ENCODE peak calls at places on chromosomes 5 and 9, in five cellular contexts. U is heart left ventricle, L is HepG2, T is GM13977, V is endothelial cell. J is an unnamed sample.

GRCh38 chr9:13274901-13275641 is 4.4 kb downstream of the MPDZ start:
- DNase-seq in V (no peak), U (no peak), T (no peak), L (no peak), J (no peak)

GRCh38 chr5:431001-431710 is 11.8 kb upstream of the EXOC3 start:
- DNase-seq in L (peak), T (peak), V (peak), U (no peak), J (peak)

GRCh38 chr9:93100265-93100636 is 4.2 kb downstream of the CARD19 start:
- DNase-seq in L (no peak), U (no peak), T (no peak), V (no peak), J (no peak)

GRCh38 chr9:6876195-6876594 is 118.4 kb downstream of the KDM4C start:
- DNase-seq in L (no peak), T (no peak), V (no peak), U (no peak), J (no peak)

GRCh38 chr5:150694638-150695037 is 6.2 kb downstream of the RBM22 start:
- DNase-seq in V (no peak), L (no peak), T (no peak), U (no peak), J (no peak)

GRCh38 chr5:67807116-67807888 is 408.3 kb upstream of the PIK3R1 start:
- DNase-seq in V (no peak), T (peak), U (no peak), L (no peak), J (peak)

GRCh38 chr9:82021198-82021597 is 32.6 kb downstream of the SPATA31D1 start:
- DNase-seq in U (peak), L (peak), V (no peak), T (no peak), J (no peak)

GRCh38 chr9:87181670-87182069 is 234.4 kb upstream of the GAS1 start:
- DNase-seq in V (no peak), L (no peak), U (no peak), T (peak), J (peak)

GRCh38 chr5:132748522-132749000 is 1.3 kb downstream of the CCNI2 start:
- DNase-seq in T (peak), U (no peak), L (no peak), V (no peak), J (peak)

GRCh38 chr9:6215562-6215961 is at the start of gene IL33:
- DNase-seq in V (no peak), U (peak), L (no peak), T (no peak), J (no peak)

GRCh38 chr5:83306572-83307241 is 164.8 kb upstream of the VCAN start:
- DNase-seq in T (peak), U (peak), V (no peak), L (no peak), J (peak)

GRCh38 chr5:10248378-10249260 is 1.1 kb downstream of the ATPSCKMT start:
- DNase-seq in V (no peak), U (no peak), T (no peak), L (no peak), J (no peak)

GRCh38 chr5:37938861-37939260 is 99.0 kb upstream of the GDNF start:
- DNase-seq in U (no peak), T (no peak), V (no peak), L (no peak), J (no peak)

GRCh38 chr9:105459329-105459728 is 11.5 kb downstream of the FSD1L start:
- DNase-seq in T (no peak), L (no peak), U (no peak), V (no peak), J (no peak)

GRCh38 chr5:73641811-73642210 is 15.8 kb downstream of the ARHGEF28 start:
- DNase-seq in T (no peak), V (no peak), U (no peak), L (no peak), J (no peak)

GRCh38 chr9:92094655-92095054 is 20.6 kb downstream of the SPTLC1 start:
- DNase-seq in U (no peak), T (no peak), V (no peak), L (peak), J (no peak)

GRCh38 chr5:149309354-149309753 is 35.9 kb upstream of the GRPEL2 start:
- DNase-seq in U (no peak), V (no peak), T (no peak), L (no peak), J (no peak)

GRCh38 chr5:129905467-129906176 is 1.4 kb downstream of the CHSY3 start:
- DNase-seq in U (no peak), L (no peak), T (no peak), V (peak), J (peak)

GRCh38 chr9:79868532-79869189 is 296.9 kb downstream of the TLE4 start:
- DNase-seq in U (no peak), T (no peak), V (no peak), L (no peak), J (no peak)

GRCh38 chr5:132225165-132226032 is 2.3 kb downstream of the P4HA2 start:
- DNase-seq in V (no peak), U (peak), T (no peak), L (no peak), J (no peak)

GRCh38 chr5:886716-887325 is 5.8 kb downstream of the BRD9 start:
- DNase-seq in V (no peak), T (no peak), U (no peak), L (no peak), J (no peak)

GRCh38 chr9:107269681-107270080 is 13.4 kb upstream of the RAD23B start:
- DNase-seq in U (no peak), V (no peak), L (peak), T (no peak), J (no peak)

GRCh38 chr5:58617236-58617635 is 34.4 kb downstream of the RAB3C start:
- DNase-seq in T (no peak), L (no peak), U (no peak), V (no peak), J (no peak)

GRCh38 chr5:2735996-2736395 is 15.5 kb downstream of the IRX2 start:
- DNase-seq in T (no peak), V (no peak), L (no peak), U (no peak), J (no peak)

GRCh38 chr9:91486699-91487497 is 63.3 kb upstream of the NFIL3 start:
- DNase-seq in U (peak), T (no peak), V (no peak), L (no peak), J (no peak)

GRCh38 chr5:55737793-55738192 is at the start of gene DDX4:
- DNase-seq in U (no peak), V (no peak), T (no peak), L (no peak), J (no peak)

GRCh38 chr5:140250386-140250785 is 52.5 kb downstream of the PFDN1 start:
- DNase-seq in T (no peak), L (no peak), U (no peak), V (no peak), J (no peak)

GRCh38 chr9:32069169-32069813 is 315.2 kb upstream of the ACO1 start:
- DNase-seq in T (no peak), L (peak), U (no peak), V (no peak), J (no peak)
- TF ChIP-seq CTCF in T (peak), L (no peak), U (no peak), V (peak), J (peak)

DNA sequence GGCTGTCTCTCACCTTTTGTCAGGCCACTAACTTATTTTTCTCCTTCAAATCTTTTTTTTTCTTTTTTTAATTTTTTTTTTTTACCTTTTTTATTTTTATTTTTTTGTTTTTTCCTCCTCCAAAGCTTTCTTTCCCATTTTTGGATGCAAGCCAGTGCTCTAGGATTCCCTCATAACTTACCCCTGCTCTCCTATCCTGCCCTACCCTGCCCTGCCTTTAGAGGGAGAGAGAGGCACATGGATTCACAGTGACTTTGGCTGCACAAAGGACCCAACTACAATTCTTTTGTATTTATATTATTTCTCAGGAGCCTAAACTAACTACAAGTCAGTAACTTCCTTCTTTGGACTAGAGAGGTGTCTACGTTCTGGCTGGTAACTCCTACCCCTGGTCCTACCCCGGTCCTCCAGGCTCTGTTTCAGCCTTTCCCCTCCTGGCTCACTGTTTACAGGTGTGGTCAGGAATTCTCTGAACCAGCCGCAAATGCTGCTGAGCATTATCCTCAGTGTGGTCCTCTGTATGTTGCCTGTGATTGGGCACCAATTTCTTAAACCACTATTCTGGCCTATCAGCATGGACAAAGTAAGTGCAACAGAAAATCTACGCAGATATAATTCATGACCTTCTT is 8.4 kb upstream of the RUSC2 start:
- DNase-seq in V (peak), U (peak), T (peak), L (peak), J (peak)
- TF ChIP-seq CTCF in V (peak), U (peak), T (peak), L (peak), J (peak)

DNA sequence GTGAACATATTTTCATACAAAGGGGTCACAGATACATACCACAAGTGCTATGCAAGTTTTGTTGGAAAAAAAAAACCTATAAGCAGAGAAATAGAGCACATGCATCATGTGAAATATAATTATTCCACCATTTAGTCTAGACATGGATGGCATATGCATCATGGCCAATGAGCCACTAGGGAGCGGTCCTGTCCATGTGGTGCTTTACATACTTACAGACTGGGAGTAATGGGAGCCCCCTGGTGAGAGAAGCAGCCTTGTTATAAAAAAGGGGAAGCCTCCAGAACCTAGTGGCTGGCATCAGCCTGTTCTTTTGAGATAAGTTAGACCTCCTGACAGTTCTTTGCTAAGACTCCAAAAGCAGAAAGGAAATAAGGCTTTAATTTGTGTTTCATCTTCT is 1524.1 kb downstream of the MAT2B start:
- DNase-seq in V (peak), L (peak), U (no peak), T (no peak), J (no peak)
- TF ChIP-seq CTCF in V (peak), L (no peak), U (no peak), T (peak), J (peak)

DNA sequence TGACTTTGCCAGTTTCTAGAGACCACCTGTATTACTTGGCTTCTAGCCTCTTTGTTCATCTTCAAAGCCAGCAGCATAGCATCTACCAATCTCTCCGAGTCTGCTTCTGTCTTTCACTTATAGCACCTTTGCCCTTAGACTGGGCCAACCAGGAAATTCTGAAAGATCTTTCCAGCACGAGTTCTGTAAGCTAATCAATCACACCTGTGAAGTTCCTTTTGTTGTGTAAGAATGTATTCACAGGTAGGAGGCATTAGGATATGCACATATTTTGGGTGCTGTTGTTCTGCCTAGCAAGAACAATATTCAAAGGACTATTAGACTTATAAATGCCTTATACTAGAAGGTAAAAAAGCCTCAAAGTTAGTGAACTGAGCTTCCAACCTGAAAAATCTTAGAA is 232.1 kb downstream of the CDH12 start:
- DNase-seq in V (no peak), L (no peak), T (no peak), U (no peak), J (no peak)
- TF ChIP-seq CTCF in V (no peak), L (no peak), T (no peak), U (no peak), J (no peak)

GRCh38 chr5:168128154-168128553 is 163.3 kb upstream of the WWC1 start:
- DNase-seq in T (no peak), U (no peak), L (no peak), V (no peak), J (no peak)

GRCh38 chr5:168125445-168126199 is 165.8 kb upstream of the WWC1 start:
- DNase-seq in T (no peak), U (no peak), L (no peak), V (no peak), J (no peak)

GRCh38 chr5:168126606-168127005 is 164.8 kb upstream of the WWC1 start:
- DNase-seq in T (no peak), U (no peak), L (no peak), V (no peak), J (no peak)

GRCh38 chr5:168131519-168131918 is 159.9 kb upstream of the WWC1 start:
- DNase-seq in L (no peak), U (no peak), T (no peak), V (no peak), J (no peak)

GRCh38 chr5:168128556-168128955 is 162.9 kb upstream of the WWC1 start:
- DNase-seq in V (no peak), L (no peak), U (no peak), T (no peak), J (no peak)
- TF ChIP-seq CTCF in V (no peak), L (no peak), U (no peak), T (no peak), J (no peak)

DNA sequence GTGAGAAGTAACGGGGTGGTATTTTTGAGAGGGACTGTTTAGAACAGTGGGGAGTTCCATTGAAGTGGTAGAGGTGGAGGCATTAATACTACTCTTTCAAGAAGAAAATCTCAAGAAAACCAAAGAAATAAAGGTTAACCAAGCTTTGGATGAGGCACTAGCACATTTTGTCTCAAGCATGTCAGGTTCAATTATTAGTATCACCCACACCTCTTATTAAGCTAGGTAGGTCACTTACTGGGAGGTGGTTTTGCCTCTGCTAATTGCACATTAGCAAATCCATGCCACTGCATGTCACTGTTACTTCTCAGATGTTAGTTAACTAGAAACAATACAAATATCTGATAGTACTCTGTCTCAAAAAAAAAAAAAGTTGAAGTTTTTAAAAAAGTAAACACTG is 10.2 kb downstream of the RABGAP1 start:
- DNase-seq in U (no peak), V (no peak), L (no peak), T (no peak), J (peak)
- TF ChIP-seq CTCF in U (no peak), V (no peak), L (no peak), T (no peak), J (no peak)

J was measured in GM13976.